ENCODE peak calls at places on chromosomes 5 and 9, in five cellular contexts. B, X, Y, V and R are unnamed samples.
A peak's percentile ranks its signal among the peaks of the same experiment; 100 is the strongest.

GRCh38 chr5:124052201-124052600 is 540.2 kb downstream of the CSNK1G3 start:
- DNase-seq in V (no peak), Y (no peak), X (no peak), B (no peak), R (no peak)

GRCh38 chr9:135705376-135705775 is 3.4 kb downstream of the KCNT1 start:
- DNase-seq in B (no peak), V (no peak), X (no peak), Y (no peak), R (no peak)

GRCh38 chr9:91705386-91705785 is 244.6 kb downstream of the ROR2 start:
- DNase-seq in Y (no peak), B (no peak), X (no peak), V (no peak), R (no peak)

GRCh38 chr5:10856646-10857332 is 95.8 kb upstream of the DAP start:
- DNase-seq in Y (peak; percentile 6), B (peak; percentile 19), V (no peak), X (peak; percentile 67), R (peak; percentile 57)

GRCh38 chr5:35117960-35118359 is 70.2 kb upstream of the AGXT2 start:
- DNase-seq in Y (peak; percentile 17), X (no peak), V (no peak), B (peak; percentile 14), R (no peak)

GRCh38 chr9:122085260-122085659 is 7.8 kb downstream of the TTLL11 start:
- DNase-seq in V (no peak), B (no peak), X (no peak), Y (no peak), R (no peak)

GRCh38 chr5:154740483-154740882 is 14.7 kb upstream of the LARP1 start:
- DNase-seq in V (no peak), B (no peak), Y (no peak), X (peak; percentile 38), R (no peak)

GRCh38 chr5:95861221-95861857 is 38.8 kb upstream of the GLRX start:
- DNase-seq in X (no peak), B (no peak), Y (peak; percentile 88), V (no peak), R (peak; percentile 77)

GRCh38 chr5:132424167-132424935 is 54.8 kb downstream of the SLC22A5 start:
- DNase-seq in B (no peak), X (no peak), Y (no peak), V (no peak), R (no peak)

GRCh38 chr5:2996687-2997086 is 245.2 kb upstream of the IRX2 start:
- DNase-seq in V (no peak), Y (no peak), X (no peak), B (no peak), R (no peak)

GRCh38 chr5:180026320-180026719 is 45.2 kb downstream of the RNF130 start:
- DNase-seq in V (no peak), Y (peak; percentile 72), X (peak; percentile 57), B (no peak), R (no peak)

GRCh38 chr5:69230181-69230580 is 4.5 kb upstream of the CDK7 start:
- DNase-seq in B (no peak), X (no peak), V (no peak), Y (peak; percentile 53), R (no peak)

GRCh38 chr5:112479418-112479817 is 60.3 kb upstream of the EPB41L4A start:
- DNase-seq in B (no peak), V (no peak), Y (peak; percentile 84), X (no peak), R (no peak)

GRCh38 chr5:115375922-115376321 is 79.5 kb upstream of the CCDC112 start:
- DNase-seq in Y (no peak), V (no peak), B (no peak), X (no peak), R (no peak)

GRCh38 chr9:85521331-85522197 is 220.2 kb downstream of the AGTPBP1 start:
- DNase-seq in Y (no peak), X (no peak), B (no peak), V (no peak), R (no peak)

GRCh38 chr5:126280820-126281219 is 142.4 kb upstream of the GRAMD2B start:
- DNase-seq in B (no peak), X (no peak), V (no peak), Y (no peak), R (no peak)

GRCh38 chr9:129254566-129255287 is 76.7 kb upstream of the IER5L start:
- DNase-seq in V (no peak), B (no peak), X (no peak), Y (no peak), R (no peak)

GRCh38 chr5:56169281-56169680 is 63.8 kb downstream of the ANKRD55 start:
- DNase-seq in B (no peak), Y (no peak), V (no peak), X (no peak), R (no peak)

GRCh38 chr5:352639-353598 is 31.4 kb downstream of the AHRR start:
- DNase-seq in Y (no peak), X (no peak), B (no peak), V (no peak), R (no peak)

GRCh38 chr9:114898741-114899140 is 31.6 kb downstream of the TNFSF8 start:
- DNase-seq in V (peak; percentile 89), Y (no peak), X (no peak), B (peak; percentile 12), R (peak; percentile 87)

GRCh38 chr9:135504262-135505229 is 4.1 kb downstream of the MRPS2 start:
- DNase-seq in X (peak; percentile 83), Y (peak; percentile 18), V (peak; percentile 34), B (no peak), R (peak; percentile 72)

GRCh38 chr5:126971455-126972019 is 58.8 kb downstream of the MARCHF3 start:
- DNase-seq in V (no peak), B (no peak), Y (no peak), X (no peak), R (no peak)

GRCh38 chr9:123541441-123541840 is 185.4 kb downstream of the CRB2 start:
- DNase-seq in B (no peak), X (no peak), V (no peak), Y (no peak), R (no peak)

GRCh38 chr9:114006931-114007691 is 71.0 kb downstream of the AMBP start:
- DNase-seq in Y (no peak), V (no peak), B (no peak), X (no peak), R (peak; percentile 23)

GRCh38 chr5:178460598-178461425 is 129.4 kb downstream of the COL23A1 start:
- DNase-seq in Y (no peak), V (peak; percentile 7), B (peak; percentile 26), X (peak; percentile 81), R (peak; percentile 75)

GRCh38 chr9:38046669-38047300 is 22.2 kb downstream of the SHB start:
- DNase-seq in Y (peak; percentile 88), X (no peak), V (no peak), B (no peak), R (no peak)
- H3K4me3 ChIP-seq in Y (no peak overlapping the region), X (peak overlapping the region; percentile 47), V (no peak overlapping the region), B (no peak overlapping the region), R (no peak overlapping the region)

GRCh38 chr9:690517-691111 is 150.9 kb upstream of the DMRT1 start:
- DNase-seq in B (no peak), Y (no peak), V (no peak), X (no peak), R (no peak)

GRCh38 chr9:693460-694390 is 147.8 kb upstream of the DMRT1 start:
- DNase-seq in Y (no peak), B (no peak), V (no peak), X (no peak), R (peak; percentile 56)

GRCh38 chr9:694499-695154 is 146.9 kb upstream of the DMRT1 start:
- DNase-seq in B (no peak), V (no peak), X (no peak), Y (peak; percentile 96), R (no peak)

GRCh38 chr9:691825-692363 is 149.6 kb upstream of the DMRT1 start:
- DNase-seq in V (no peak), B (no peak), Y (no peak), X (no peak), R (no peak)

DNA sequence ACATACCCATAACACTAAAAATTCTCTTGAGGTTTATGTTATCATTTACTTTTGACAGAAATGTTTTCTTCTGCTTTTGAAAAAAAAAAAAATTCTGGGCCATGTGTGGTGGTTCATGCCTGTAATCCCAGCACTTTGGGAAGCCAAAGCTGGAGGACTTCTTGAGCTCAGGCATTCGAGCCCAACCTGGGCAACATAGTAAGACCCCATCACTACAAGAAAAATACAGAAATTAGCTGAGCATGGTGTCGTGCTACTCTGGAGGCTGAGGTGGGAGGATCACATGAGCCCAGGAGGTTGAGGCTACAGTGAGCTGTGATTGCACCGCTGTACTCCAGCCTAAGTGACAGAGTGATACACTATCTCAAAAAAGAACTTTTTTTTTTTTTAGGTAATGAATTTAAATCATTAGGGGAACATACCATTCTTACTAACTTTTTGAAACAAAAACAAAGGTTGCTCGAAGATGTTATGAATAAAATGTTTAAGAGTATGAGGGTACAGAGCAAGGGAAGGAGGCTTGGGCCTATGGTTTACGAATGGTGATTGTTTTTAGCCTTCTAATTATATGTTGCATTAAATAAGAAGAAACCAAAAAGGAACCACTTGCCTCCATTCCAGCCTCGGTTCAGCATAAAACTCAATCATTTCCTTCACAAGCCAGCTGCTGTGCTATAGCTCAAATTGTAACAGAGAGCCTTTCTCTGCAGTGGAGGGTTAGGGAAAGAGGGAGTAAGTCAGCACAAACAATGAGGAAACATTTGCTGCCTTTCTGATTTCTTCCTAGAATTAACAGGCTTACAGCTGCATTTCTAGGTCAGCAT is 148.6 kb upstream of the DMRT1 start:
- DNase-seq in B (no peak), V (no peak), X (no peak), Y (no peak), R (no peak)
- H3K4me3 ChIP-seq in B (no peak overlapping the region), V (no peak overlapping the region), X (peak overlapping the region; percentile 54), Y (peak overlapping the region; percentile 8), R (peak overlapping the region; percentile 9)

GRCh38 chr5:117461403-117461802 is 886.8 kb upstream of the SEMA6A start:
- DNase-seq in X (no peak), Y (no peak), V (no peak), B (no peak), R (no peak)

GRCh38 chr5:117454716-117455212 is 880.1 kb upstream of the SEMA6A start:
- DNase-seq in V (peak; percentile 47), Y (peak; percentile 43), B (peak; percentile 35), X (peak; percentile 12), R (peak; percentile 78)

DNA sequence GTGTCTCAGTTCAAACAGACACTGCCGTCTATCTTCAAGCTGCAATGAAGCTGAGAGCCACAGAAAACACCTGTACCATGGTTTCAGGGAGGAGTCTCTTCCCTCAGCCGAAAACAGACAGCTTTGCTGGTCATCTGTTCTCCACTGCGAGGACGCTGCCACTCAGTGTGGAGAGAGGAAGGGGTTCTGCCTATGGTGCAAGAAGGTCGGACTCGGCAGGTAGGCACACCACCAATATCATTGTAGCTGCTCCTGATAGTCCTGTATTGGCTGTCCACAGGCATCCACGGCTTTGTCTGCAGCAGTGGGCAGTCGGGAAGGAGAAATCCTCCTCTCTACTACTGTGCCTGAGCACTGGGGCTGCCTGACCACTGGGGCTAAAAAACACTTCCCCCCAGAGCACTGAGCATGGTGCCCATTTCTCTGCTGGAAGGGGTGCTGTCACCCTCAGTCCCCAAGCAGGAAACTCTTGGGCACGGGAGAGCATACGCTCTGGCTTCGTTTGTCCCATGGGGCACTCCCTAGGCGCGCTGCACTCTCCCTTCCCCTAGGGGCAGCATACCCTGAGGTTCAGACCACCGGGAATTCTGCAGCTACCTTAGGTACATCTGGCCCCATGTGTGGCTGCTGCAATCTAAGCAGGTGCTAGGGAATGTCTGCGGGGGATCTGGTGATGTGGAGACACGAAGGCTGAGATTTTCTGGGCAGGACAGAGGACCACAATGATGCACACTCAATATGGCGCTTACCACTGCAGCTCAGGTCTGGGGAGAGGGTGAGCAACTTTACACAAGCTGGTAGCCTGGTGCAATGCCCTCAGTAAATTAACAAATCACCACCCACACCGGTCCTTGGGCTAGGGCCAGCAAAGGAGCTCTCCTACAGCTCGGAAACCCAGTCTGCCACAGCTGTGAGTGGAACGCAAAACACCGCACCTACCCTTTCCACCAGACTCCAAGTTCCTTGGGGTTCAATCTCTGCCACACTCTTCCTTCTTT is 880.9 kb upstream of the SEMA6A start:
- DNase-seq in V (no peak), X (no peak), Y (peak; percentile 5), B (no peak), R (peak; percentile 53)
- H3K4me3 ChIP-seq in V (peak overlapping the region; percentile 38), X (no peak overlapping the region), Y (peak overlapping the region; percentile 31), B (no peak overlapping the region), R (no peak overlapping the region)

GRCh38 chr5:60993425-60993824 is 48.4 kb downstream of the NDUFAF2 start:
- DNase-seq in Y (no peak), B (peak; percentile 1), V (no peak), X (no peak), R (no peak)
- H3K4me3 ChIP-seq in Y (no peak overlapping the region), B (no peak overlapping the region), V (no peak overlapping the region), X (no peak overlapping the region), R (no peak overlapping the region)